ENCODE peak calls at places on chromosome 4, in seven cellular contexts. One of them, this sample, is unnamed.

GRCh38 chr4:162837679-162838078 is 329.0 kb downstream of the NAF1 start:
- DNase-seq in Peyer's patch: no peak
- DNase-seq in CD4-positive, alpha-beta T cell: no peak
- DNase-seq in K562: no peak
- DNase-seq in GM23338: no peak
- DNase-seq in colonic mucosa: no peak
- DNase-seq in AG09309: no peak
- DNase-seq in this sample: no peak

GRCh38 chr4:48275247-48275646 is 5.6 kb upstream of the TEC start:
- DNase-seq in CD4-positive, alpha-beta T cell: no peak
- DNase-seq in GM23338: peak; percentile 75
- DNase-seq in colonic mucosa: no peak
- DNase-seq in Peyer's patch: no peak
- DNase-seq in K562: peak; percentile 53
- DNase-seq in AG09309: no peak
- DNase-seq in this sample: no peak

GRCh38 chr4:102263024-102263787 is 82.1 kb downstream of the SLC39A8 start:
- DNase-seq in AG09309: peak; percentile 27
- DNase-seq in GM23338: peak; percentile 68
- DNase-seq in CD4-positive, alpha-beta T cell: no peak
- DNase-seq in colonic mucosa: no peak
- DNase-seq in K562: peak; percentile 15
- DNase-seq in Peyer's patch: no peak
- DNase-seq in this sample: peak; percentile 71

GRCh38 chr4:77852892-77853495 is 9.6 kb upstream of the MRPL1 start:
- DNase-seq in AG09309: no peak
- DNase-seq in Peyer's patch: no peak
- DNase-seq in GM23338: no peak
- DNase-seq in K562: no peak
- DNase-seq in CD4-positive, alpha-beta T cell: peak; percentile 48
- DNase-seq in colonic mucosa: peak; percentile 25
- DNase-seq in this sample: no peak

GRCh38 chr4:130110760-130111159 is 1014.8 kb downstream of the C4orf33 start:
- DNase-seq in GM23338: peak; percentile 52
- DNase-seq in Peyer's patch: no peak
- DNase-seq in K562: no peak
- DNase-seq in CD4-positive, alpha-beta T cell: no peak
- DNase-seq in colonic mucosa: no peak
- DNase-seq in AG09309: no peak
- DNase-seq in this sample: no peak

GRCh38 chr4:3478446-3479357 is 15.6 kb downstream of the DOK7 start:
- DNase-seq in GM23338: no peak
- DNase-seq in CD4-positive, alpha-beta T cell: no peak
- DNase-seq in Peyer's patch: no peak
- DNase-seq in colonic mucosa: no peak
- DNase-seq in AG09309: no peak
- DNase-seq in K562: no peak
- DNase-seq in this sample: no peak

GRCh38 chr4:114780205-114780604 is 181.6 kb downstream of the UGT8 start:
- DNase-seq in K562: no peak
- DNase-seq in CD4-positive, alpha-beta T cell: no peak
- DNase-seq in GM23338: peak; percentile 80
- DNase-seq in colonic mucosa: no peak
- DNase-seq in AG09309: no peak
- DNase-seq in Peyer's patch: no peak
- DNase-seq in this sample: no peak

GRCh38 chr4:125042031-125042430 is 272.7 kb upstream of the FAT4 start:
- DNase-seq in K562: no peak
- DNase-seq in Peyer's patch: no peak
- DNase-seq in AG09309: no peak
- DNase-seq in CD4-positive, alpha-beta T cell: no peak
- DNase-seq in colonic mucosa: no peak
- DNase-seq in GM23338: no peak
- DNase-seq in this sample: no peak

GRCh38 chr4:7193040-7193958 is 961 bp downstream of the SORCS2 start:
- DNase-seq in Peyer's patch: no peak
- DNase-seq in colonic mucosa: no peak
- DNase-seq in AG09309: no peak
- DNase-seq in K562: no peak
- DNase-seq in GM23338: peak; percentile 52
- DNase-seq in CD4-positive, alpha-beta T cell: no peak
- DNase-seq in this sample: no peak

GRCh38 chr4:118354913-118355312 is 2.1 kb upstream of the PRSS12 start:
- DNase-seq in colonic mucosa: no peak
- DNase-seq in CD4-positive, alpha-beta T cell: no peak
- DNase-seq in Peyer's patch: no peak
- DNase-seq in K562: no peak
- DNase-seq in GM23338: no peak
- DNase-seq in AG09309: no peak
- DNase-seq in this sample: no peak

GRCh38 chr4:121307441-121308327 is 73.1 kb downstream of the QRFPR start:
- DNase-seq in Peyer's patch: no peak
- DNase-seq in AG09309: peak; percentile 16
- DNase-seq in GM23338: peak; percentile 85
- DNase-seq in colonic mucosa: peak; percentile 55
- DNase-seq in K562: peak; percentile 25
- DNase-seq in CD4-positive, alpha-beta T cell: peak; percentile 14
- DNase-seq in this sample: peak; percentile 1

GRCh38 chr4:135319685-135320084 is 1118.1 kb upstream of the PABPC4L start:
- DNase-seq in AG09309: no peak
- DNase-seq in CD4-positive, alpha-beta T cell: no peak
- DNase-seq in K562: no peak
- DNase-seq in Peyer's patch: no peak
- DNase-seq in colonic mucosa: no peak
- DNase-seq in GM23338: peak; percentile 45
- DNase-seq in this sample: no peak

GRCh38 chr4:78069859-78070258 is 12.7 kb downstream of the FRAS1 start:
- DNase-seq in CD4-positive, alpha-beta T cell: no peak
- DNase-seq in colonic mucosa: no peak
- DNase-seq in K562: no peak
- DNase-seq in GM23338: no peak
- DNase-seq in AG09309: no peak
- DNase-seq in Peyer's patch: no peak
- DNase-seq in this sample: no peak

GRCh38 chr4:161320377-161320776 is 843.4 kb downstream of the FSTL5 start:
- DNase-seq in K562: peak; percentile 1
- DNase-seq in Peyer's patch: no peak
- DNase-seq in AG09309: no peak
- DNase-seq in GM23338: peak; percentile 69
- DNase-seq in CD4-positive, alpha-beta T cell: no peak
- DNase-seq in colonic mucosa: no peak
- DNase-seq in this sample: no peak
- TF ChIP-seq CTCF in K562: no peak
- TF ChIP-seq CTCF in Peyer's patch: no peak
- TF ChIP-seq CTCF in AG09309: peak; percentile 41
- TF ChIP-seq CTCF in GM23338: peak; percentile 79
- TF ChIP-seq CTCF in CD4-positive, alpha-beta T cell: no peak
- TF ChIP-seq CTCF in colonic mucosa: no peak
- TF ChIP-seq CTCF in this sample: peak; percentile 47

GRCh38 chr4:154349829-154350228 is 141.8 kb downstream of the DCHS2 start:
- DNase-seq in AG09309: no peak
- DNase-seq in GM23338: peak; percentile 74
- DNase-seq in colonic mucosa: no peak
- DNase-seq in CD4-positive, alpha-beta T cell: no peak
- DNase-seq in K562: peak; percentile 17
- DNase-seq in Peyer's patch: no peak
- DNase-seq in this sample: no peak
- TF ChIP-seq CTCF in AG09309: peak; percentile 37
- TF ChIP-seq CTCF in GM23338: peak; percentile 55
- TF ChIP-seq CTCF in colonic mucosa: peak; percentile 15
- TF ChIP-seq CTCF in CD4-positive, alpha-beta T cell: peak; percentile 46
- TF ChIP-seq CTCF in K562: peak; percentile 43
- TF ChIP-seq CTCF in Peyer's patch: no peak
- TF ChIP-seq CTCF in this sample: peak; percentile 51

GRCh38 chr4:117225441-117225840 is 140.1 kb upstream of the TRAM1L1 start:
- DNase-seq in CD4-positive, alpha-beta T cell: no peak
- DNase-seq in colonic mucosa: no peak
- DNase-seq in AG09309: no peak
- DNase-seq in K562: no peak
- DNase-seq in Peyer's patch: no peak
- DNase-seq in GM23338: peak; percentile 3
- DNase-seq in this sample: no peak

DNA sequence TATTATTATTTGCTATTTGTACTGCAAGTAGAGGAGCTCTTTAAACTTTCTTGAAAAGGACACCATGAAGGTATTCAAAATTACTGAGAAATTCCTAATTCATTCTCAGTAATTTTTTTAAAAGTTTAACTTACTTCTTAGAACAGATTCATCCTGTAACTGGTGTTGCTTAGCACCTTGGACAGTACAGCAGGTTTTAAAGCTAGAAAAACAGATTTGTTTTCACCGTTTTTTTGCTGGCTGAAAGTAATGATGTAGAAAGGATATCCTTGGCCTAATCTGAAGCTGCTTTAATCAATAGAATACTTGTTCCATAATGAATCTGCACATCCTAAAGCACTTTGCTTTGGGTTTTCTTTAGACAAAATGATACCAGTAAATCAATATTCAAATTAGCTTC is 142.5 kb upstream of the TRAM1L1 start:
- DNase-seq in CD4-positive, alpha-beta T cell: no peak
- DNase-seq in colonic mucosa: no peak
- DNase-seq in K562: no peak
- DNase-seq in AG09309: no peak
- DNase-seq in GM23338: no peak
- DNase-seq in Peyer's patch: no peak
- DNase-seq in this sample: no peak
- TF ChIP-seq CTCF in CD4-positive, alpha-beta T cell: no peak
- TF ChIP-seq CTCF in colonic mucosa: no peak
- TF ChIP-seq CTCF in K562: no peak
- TF ChIP-seq CTCF in AG09309: no peak
- TF ChIP-seq CTCF in GM23338: no peak
- TF ChIP-seq CTCF in Peyer's patch: no peak
- TF ChIP-seq CTCF in this sample: no peak

DNA sequence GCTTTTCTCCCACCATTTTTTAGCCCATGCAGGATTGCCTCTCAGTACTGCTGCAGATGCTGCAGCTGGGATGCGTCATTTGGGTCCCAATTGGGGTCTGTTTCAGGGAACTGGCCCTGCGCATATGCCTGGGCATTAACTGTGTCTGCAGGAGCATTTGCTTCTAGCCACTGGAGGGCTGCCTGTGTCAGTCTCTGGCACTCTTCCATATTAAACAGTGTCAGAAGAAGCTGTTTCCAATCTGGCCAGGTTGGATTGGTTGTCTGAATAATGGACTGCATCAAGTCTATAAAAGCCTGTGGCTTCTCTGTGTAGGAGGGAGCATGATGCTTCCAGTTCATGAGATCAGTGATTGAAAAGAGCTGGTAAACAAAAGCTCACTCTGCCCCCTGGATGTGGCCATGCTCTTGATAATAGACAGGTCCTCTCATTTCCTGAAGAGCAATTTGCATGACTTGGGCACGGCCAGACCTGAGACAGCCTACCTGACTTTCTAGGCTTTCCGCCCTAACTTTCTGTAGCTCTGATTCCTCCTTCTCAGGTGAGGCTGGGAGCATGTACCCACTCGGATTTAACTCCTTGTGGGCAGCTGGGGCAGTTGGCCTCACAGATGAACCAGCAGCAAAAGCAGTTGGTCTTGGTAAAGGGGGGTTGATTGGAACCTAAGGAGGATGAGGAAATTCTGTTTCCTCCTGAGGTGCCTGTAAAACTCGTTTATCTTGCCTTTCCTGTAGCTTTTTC is 29.2 kb downstream of the SULT1E1 start:
- DNase-seq in K562: no peak
- DNase-seq in AG09309: no peak
- DNase-seq in colonic mucosa: peak; percentile 71
- DNase-seq in CD4-positive, alpha-beta T cell: no peak
- DNase-seq in Peyer's patch: peak; percentile 61
- DNase-seq in GM23338: peak; percentile 17
- DNase-seq in this sample: peak; percentile 94
- TF ChIP-seq CTCF in K562: no peak
- TF ChIP-seq CTCF in AG09309: no peak
- TF ChIP-seq CTCF in colonic mucosa: no peak
- TF ChIP-seq CTCF in CD4-positive, alpha-beta T cell: no peak
- TF ChIP-seq CTCF in Peyer's patch: no peak
- TF ChIP-seq CTCF in GM23338: no peak
- TF ChIP-seq CTCF in this sample: peak; percentile 32

DNA sequence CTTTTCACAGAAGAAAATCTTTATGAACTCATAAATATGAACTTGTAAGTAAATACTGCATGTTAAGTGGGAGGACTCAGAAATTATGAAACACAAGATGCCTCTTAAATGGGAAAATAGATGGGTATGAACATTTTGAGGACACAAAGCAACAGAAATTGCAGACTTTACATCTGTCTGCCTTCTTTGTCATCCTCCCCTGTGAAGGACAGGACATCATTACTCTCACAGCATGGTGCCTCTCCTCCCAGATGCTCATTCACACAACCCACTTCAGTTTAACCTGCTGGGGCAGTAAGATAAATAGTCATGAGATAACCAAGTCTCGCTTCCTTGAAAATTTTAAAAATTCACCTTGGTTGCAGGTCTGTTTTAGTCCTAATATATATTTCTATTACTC is 144.5 kb downstream of the APBB2 start:
- DNase-seq in K562: no peak
- DNase-seq in Peyer's patch: no peak
- DNase-seq in CD4-positive, alpha-beta T cell: no peak
- DNase-seq in colonic mucosa: no peak
- DNase-seq in GM23338: peak; percentile 77
- DNase-seq in AG09309: no peak
- DNase-seq in this sample: no peak
- TF ChIP-seq CTCF in K562: no peak
- TF ChIP-seq CTCF in Peyer's patch: no peak
- TF ChIP-seq CTCF in CD4-positive, alpha-beta T cell: no peak
- TF ChIP-seq CTCF in colonic mucosa: no peak
- TF ChIP-seq CTCF in GM23338: no peak
- TF ChIP-seq CTCF in AG09309: no peak
- TF ChIP-seq CTCF in this sample: no peak